ENCODE peak calls at places on chromosomes 16 and 17, in five cellular contexts. One of them, this sample, is unnamed.

GRCh38 chr16:9113707-9114106 is 22.3 kb downstream of the HAPSTR1 start:
- DNase-seq in A549: no peak
- DNase-seq in upper lobe of left lung: no peak
- DNase-seq in lower leg skin: no peak
- DNase-seq in cardiac muscle cell: no peak
- DNase-seq in this sample: no peak

GRCh38 chr16:52741386-52741785 is 194.4 kb upstream of the TOX3 start:
- DNase-seq in A549: no peak
- DNase-seq in upper lobe of left lung: no peak
- DNase-seq in lower leg skin: no peak
- DNase-seq in cardiac muscle cell: no peak
- DNase-seq in this sample: no peak

GRCh38 chr17:65191805-65192740 is 54.9 kb downstream of the RGS9 start:
- DNase-seq in A549: peak
- DNase-seq in upper lobe of left lung: no peak
- DNase-seq in lower leg skin: no peak
- DNase-seq in cardiac muscle cell: no peak
- DNase-seq in this sample: no peak

GRCh38 chr17:53626286-53626685 is 196.4 kb upstream of the KIF2B start:
- DNase-seq in A549: peak
- DNase-seq in upper lobe of left lung: no peak
- DNase-seq in lower leg skin: no peak
- DNase-seq in cardiac muscle cell: no peak
- DNase-seq in this sample: no peak

GRCh38 chr17:76772842-76773521 is 35.1 kb downstream of the MFSD11 start:
- DNase-seq in A549: peak
- DNase-seq in upper lobe of left lung: no peak
- DNase-seq in lower leg skin: peak
- DNase-seq in cardiac muscle cell: peak
- DNase-seq in this sample: no peak

GRCh38 chr17:7851438-7852261 is 3.2 kb upstream of the TMEM88 start:
- DNase-seq in A549: peak
- DNase-seq in upper lobe of left lung: peak
- DNase-seq in lower leg skin: peak
- DNase-seq in cardiac muscle cell: peak
- DNase-seq in this sample: peak

GRCh38 chr16:26149661-26150060 is 457.9 kb downstream of the HS3ST4 start:
- DNase-seq in A549: no peak
- DNase-seq in upper lobe of left lung: no peak
- DNase-seq in lower leg skin: no peak
- DNase-seq in cardiac muscle cell: no peak
- DNase-seq in this sample: no peak

GRCh38 chr16:354971-355441 is 2.5 kb upstream of the AXIN1 start:
- DNase-seq in A549: no peak
- DNase-seq in upper lobe of left lung: peak
- DNase-seq in lower leg skin: no peak
- DNase-seq in cardiac muscle cell: no peak
- DNase-seq in this sample: no peak

GRCh38 chr17:19508327-19508867 is 25.3 kb upstream of the SLC47A1 start:
- DNase-seq in A549: no peak
- DNase-seq in upper lobe of left lung: peak
- DNase-seq in lower leg skin: no peak
- DNase-seq in cardiac muscle cell: no peak
- DNase-seq in this sample: no peak

GRCh38 chr16:14423344-14423743 is 206.7 kb downstream of the PARN start:
- DNase-seq in A549: no peak
- DNase-seq in upper lobe of left lung: no peak
- DNase-seq in lower leg skin: no peak
- DNase-seq in cardiac muscle cell: no peak
- DNase-seq in this sample: no peak

GRCh38 chr17:29930399-29931010 is 477 bp upstream of the SSH2 start:
- DNase-seq in A549: no peak
- DNase-seq in upper lobe of left lung: no peak
- DNase-seq in lower leg skin: no peak
- DNase-seq in cardiac muscle cell: peak
- DNase-seq in this sample: no peak

GRCh38 chr16:52076332-52077115 is 470.4 kb downstream of the TOX3 start:
- DNase-seq in A549: no peak
- DNase-seq in upper lobe of left lung: no peak
- DNase-seq in lower leg skin: no peak
- DNase-seq in cardiac muscle cell: no peak
- DNase-seq in this sample: no peak

GRCh38 chr17:67246648-67247415 is 1.8 kb upstream of the HELZ start:
- DNase-seq in A549: peak
- DNase-seq in upper lobe of left lung: no peak
- DNase-seq in lower leg skin: peak
- DNase-seq in cardiac muscle cell: no peak
- DNase-seq in this sample: peak

GRCh38 chr16:80319181-80319580 is 221.6 kb upstream of the DYNLRB2 start:
- DNase-seq in A549: no peak
- DNase-seq in upper lobe of left lung: no peak
- DNase-seq in lower leg skin: no peak
- DNase-seq in cardiac muscle cell: no peak
- DNase-seq in this sample: no peak

GRCh38 chr17:13244511-13244910 is 226.7 kb upstream of the ELAC2 start:
- DNase-seq in A549: no peak
- DNase-seq in upper lobe of left lung: no peak
- DNase-seq in lower leg skin: no peak
- DNase-seq in cardiac muscle cell: no peak
- DNase-seq in this sample: no peak

GRCh38 chr16:23742761-23743160 is 12.1 kb upstream of the CHP2 start:
- DNase-seq in A549: no peak
- DNase-seq in upper lobe of left lung: no peak
- DNase-seq in lower leg skin: no peak
- DNase-seq in cardiac muscle cell: no peak
- DNase-seq in this sample: no peak

GRCh38 chr17:63436523-63437110 is 9.5 kb downstream of the CYB561 start:
- DNase-seq in A549: peak
- DNase-seq in upper lobe of left lung: no peak
- DNase-seq in lower leg skin: no peak
- DNase-seq in cardiac muscle cell: no peak
- DNase-seq in this sample: no peak

GRCh38 chr17:49468827-49469385 is 26.2 kb upstream of the NGFR start:
- DNase-seq in A549: no peak
- DNase-seq in upper lobe of left lung: no peak
- DNase-seq in lower leg skin: peak
- DNase-seq in cardiac muscle cell: no peak
- DNase-seq in this sample: no peak

GRCh38 chr16:25748099-25748654 is 56.4 kb downstream of the HS3ST4 start:
- DNase-seq in A549: no peak
- DNase-seq in upper lobe of left lung: no peak
- DNase-seq in lower leg skin: no peak
- DNase-seq in cardiac muscle cell: no peak
- DNase-seq in this sample: no peak

GRCh38 chr16:53131363-53132071 is 76.7 kb downstream of the CHD9 start:
- DNase-seq in A549: peak
- DNase-seq in upper lobe of left lung: peak
- DNase-seq in lower leg skin: peak
- DNase-seq in cardiac muscle cell: peak
- DNase-seq in this sample: peak

GRCh38 chr16:27508476-27508875 is 41.2 kb downstream of the GTF3C1 start:
- DNase-seq in A549: no peak
- DNase-seq in upper lobe of left lung: no peak
- DNase-seq in lower leg skin: no peak
- DNase-seq in cardiac muscle cell: no peak
- DNase-seq in this sample: no peak

GRCh38 chr17:68198931-68199836 is 48.7 kb upstream of the AMZ2 start:
- DNase-seq in A549: peak
- DNase-seq in upper lobe of left lung: peak
- DNase-seq in lower leg skin: no peak
- DNase-seq in cardiac muscle cell: peak
- DNase-seq in this sample: peak

GRCh38 chr16:1048442-1049112 is 24.0 kb upstream of the SSTR5 start:
- DNase-seq in A549: peak
- DNase-seq in upper lobe of left lung: peak
- DNase-seq in lower leg skin: no peak
- DNase-seq in cardiac muscle cell: peak
- DNase-seq in this sample: no peak

GRCh38 chr16:48607056-48607825 is 2.7 kb downstream of the N4BP1 start:
- DNase-seq in A549: peak
- DNase-seq in upper lobe of left lung: no peak
- DNase-seq in lower leg skin: peak
- DNase-seq in cardiac muscle cell: no peak
- DNase-seq in this sample: no peak

GRCh38 chr16:65249768-65250167 is 127.9 kb upstream of the CDH11 start:
- DNase-seq in A549: no peak
- DNase-seq in upper lobe of left lung: no peak
- DNase-seq in lower leg skin: peak
- DNase-seq in cardiac muscle cell: peak
- DNase-seq in this sample: no peak

GRCh38 chr17:19533718-19534561 is at the start of gene SLC47A1:
- DNase-seq in A549: peak
- DNase-seq in upper lobe of left lung: peak
- DNase-seq in lower leg skin: no peak
- DNase-seq in cardiac muscle cell: peak
- DNase-seq in this sample: no peak

GRCh38 chr16:27722892-27723450 is 173.0 kb downstream of the KATNIP start:
- DNase-seq in A549: no peak
- DNase-seq in upper lobe of left lung: no peak
- DNase-seq in lower leg skin: no peak
- DNase-seq in cardiac muscle cell: peak
- DNase-seq in this sample: no peak

GRCh38 chr17:50563095-50563511 is 2.6 kb downstream of the CACNA1G start:
- DNase-seq in A549: no peak
- DNase-seq in upper lobe of left lung: no peak
- DNase-seq in lower leg skin: no peak
- DNase-seq in cardiac muscle cell: no peak
- DNase-seq in this sample: no peak
- TF ChIP-seq CTCF in A549: no peak
- TF ChIP-seq CTCF in upper lobe of left lung: no peak
- TF ChIP-seq CTCF in lower leg skin: no peak
- TF ChIP-seq CTCF in cardiac muscle cell: no peak
- TF ChIP-seq CTCF in this sample: no peak

GRCh38 chr17:75260679-75261335 is 599 bp downstream of the GGA3 start:
- DNase-seq in A549: no peak
- DNase-seq in upper lobe of left lung: no peak
- DNase-seq in lower leg skin: no peak
- DNase-seq in cardiac muscle cell: no peak
- DNase-seq in this sample: no peak
- TF ChIP-seq CTCF in A549: peak
- TF ChIP-seq CTCF in upper lobe of left lung: no peak
- TF ChIP-seq CTCF in lower leg skin: no peak
- TF ChIP-seq CTCF in cardiac muscle cell: no peak
- TF ChIP-seq CTCF in this sample: no peak

DNA sequence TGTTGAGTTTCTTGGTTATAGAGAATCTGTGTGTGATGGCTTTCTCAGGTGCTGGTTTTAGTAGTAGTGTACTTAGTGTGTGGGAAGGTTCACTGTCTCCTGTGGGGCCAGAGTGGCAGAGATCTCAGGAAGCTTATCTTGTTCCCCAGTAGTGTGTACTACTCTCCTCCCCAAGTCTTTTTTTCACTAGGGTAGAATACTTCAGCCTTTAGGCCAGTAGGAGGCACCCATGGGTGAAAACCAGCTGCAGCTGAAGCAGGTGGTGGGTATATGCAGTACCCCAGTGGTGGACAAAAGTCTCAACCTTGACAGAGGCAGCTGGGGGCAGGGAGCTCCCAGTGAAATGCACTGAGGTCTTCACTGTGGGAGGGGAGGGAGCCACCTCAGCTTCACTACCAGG is 109.9 kb downstream of the PHKB start:
- DNase-seq in A549: no peak
- DNase-seq in upper lobe of left lung: no peak
- DNase-seq in lower leg skin: no peak
- DNase-seq in cardiac muscle cell: no peak
- DNase-seq in this sample: no peak
- TF ChIP-seq CTCF in A549: no peak
- TF ChIP-seq CTCF in upper lobe of left lung: no peak
- TF ChIP-seq CTCF in lower leg skin: no peak
- TF ChIP-seq CTCF in cardiac muscle cell: no peak
- TF ChIP-seq CTCF in this sample: no peak

GRCh38 chr17:1473170-1473569 is 17.1 kb upstream of the CRK start:
- DNase-seq in A549: no peak
- DNase-seq in upper lobe of left lung: peak
- DNase-seq in lower leg skin: no peak
- DNase-seq in cardiac muscle cell: no peak
- DNase-seq in this sample: no peak
- TF ChIP-seq CTCF in A549: no peak
- TF ChIP-seq CTCF in upper lobe of left lung: no peak
- TF ChIP-seq CTCF in lower leg skin: no peak
- TF ChIP-seq CTCF in cardiac muscle cell: no peak
- TF ChIP-seq CTCF in this sample: no peak

GRCh38 chr16:4574919-4575705 is 19.0 kb downstream of the C16orf96 start:
- DNase-seq in A549: no peak
- DNase-seq in upper lobe of left lung: peak
- DNase-seq in lower leg skin: no peak
- DNase-seq in cardiac muscle cell: no peak
- DNase-seq in this sample: no peak
- TF ChIP-seq CTCF in A549: no peak
- TF ChIP-seq CTCF in upper lobe of left lung: no peak
- TF ChIP-seq CTCF in lower leg skin: no peak
- TF ChIP-seq CTCF in cardiac muscle cell: no peak
- TF ChIP-seq CTCF in this sample: no peak

GRCh38 chr17:31572341-31572740 is 180.9 kb downstream of the RAB11FIP4 start:
- DNase-seq in A549: no peak
- DNase-seq in upper lobe of left lung: no peak
- DNase-seq in lower leg skin: no peak
- DNase-seq in cardiac muscle cell: no peak
- DNase-seq in this sample: no peak

GRCh38 chr17:31570231-31570630 is 178.8 kb downstream of the RAB11FIP4 start:
- DNase-seq in A549: no peak
- DNase-seq in upper lobe of left lung: no peak
- DNase-seq in lower leg skin: no peak
- DNase-seq in cardiac muscle cell: no peak
- DNase-seq in this sample: no peak

GRCh38 chr17:31573861-31574260 is 182.4 kb downstream of the RAB11FIP4 start:
- DNase-seq in A549: no peak
- DNase-seq in upper lobe of left lung: no peak
- DNase-seq in lower leg skin: no peak
- DNase-seq in cardiac muscle cell: no peak
- DNase-seq in this sample: no peak

GRCh38 chr17:31573047-31573446 is 181.6 kb downstream of the RAB11FIP4 start:
- DNase-seq in A549: no peak
- DNase-seq in upper lobe of left lung: no peak
- DNase-seq in lower leg skin: no peak
- DNase-seq in cardiac muscle cell: no peak
- DNase-seq in this sample: no peak

DNA sequence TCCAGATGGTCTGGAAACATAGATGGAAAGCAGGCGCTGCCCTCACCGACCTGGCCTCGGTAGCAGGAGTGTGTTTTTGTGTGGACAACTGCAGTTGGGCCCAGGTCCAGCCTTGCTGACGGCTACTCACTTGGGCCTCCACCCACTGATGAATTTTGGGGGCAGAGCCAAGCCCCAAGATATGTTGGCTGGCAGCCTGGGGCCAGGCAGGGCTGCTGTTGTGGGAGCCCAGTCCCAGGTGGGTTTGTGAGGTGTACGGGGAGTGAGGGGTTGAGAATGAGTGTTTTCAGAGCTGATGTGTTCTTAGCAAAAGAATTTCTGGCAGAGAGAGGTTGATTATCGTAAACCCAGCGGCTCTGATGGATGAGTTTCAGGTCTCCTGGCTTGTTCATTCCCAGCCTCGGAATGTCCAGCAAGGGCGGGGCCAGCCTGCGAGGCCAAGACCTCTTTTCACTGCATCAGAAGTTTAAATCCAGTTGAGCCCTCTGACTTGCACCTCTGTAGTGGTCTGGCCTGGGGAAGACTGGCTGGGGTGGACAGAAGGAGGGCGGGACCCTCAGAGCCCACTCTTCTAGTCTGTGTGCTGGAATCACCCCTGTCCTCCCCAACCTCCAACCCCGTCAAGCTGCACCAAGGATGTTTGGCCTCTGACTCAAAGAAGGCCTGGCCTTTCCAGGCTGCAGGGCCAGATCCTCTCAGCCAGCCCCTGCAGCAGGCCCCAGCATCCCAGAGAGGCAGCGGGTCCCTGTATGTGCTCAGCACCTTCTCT is 179.8 kb downstream of the RAB11FIP4 start:
- DNase-seq in A549: peak
- DNase-seq in upper lobe of left lung: peak
- DNase-seq in lower leg skin: no peak
- DNase-seq in cardiac muscle cell: no peak
- DNase-seq in this sample: no peak
- TF ChIP-seq CTCF in A549: no peak
- TF ChIP-seq CTCF in upper lobe of left lung: no peak
- TF ChIP-seq CTCF in lower leg skin: no peak
- TF ChIP-seq CTCF in cardiac muscle cell: no peak
- TF ChIP-seq CTCF in this sample: no peak